ENCODE peak calls at places on chromosomes 1 and 21, in five cellular contexts. One of them, this sample, is unnamed. For H3K4me1, the result is how much of the 10 kb centered on the place peaks cover.

GRCh38 chr21:42922918-42923317 is 2.5 kb downstream of the ERVH48-1 start:
- DNase-seq in breast epithelium: no peak
- DNase-seq in Peyer's patch: no peak
- DNase-seq in mucosa of descending colon: no peak
- DNase-seq in CD8-positive, alpha-beta T cell: no peak
- DNase-seq in this sample: no peak

GRCh38 chr21:42238185-42238934 is 19.4 kb downstream of the ABCG1 start:
- DNase-seq in CD8-positive, alpha-beta T cell: peak
- DNase-seq in Peyer's patch: no peak
- DNase-seq in breast epithelium: no peak
- DNase-seq in mucosa of descending colon: peak
- DNase-seq in this sample: no peak

GRCh38 chr1:92310185-92310597 is 11.3 kb downstream of the RPAP2 start:
- DNase-seq in CD8-positive, alpha-beta T cell: no peak
- DNase-seq in mucosa of descending colon: no peak
- DNase-seq in breast epithelium: no peak
- DNase-seq in Peyer's patch: no peak
- DNase-seq in this sample: no peak

GRCh38 chr1:202806845-202807366 is 1.3 kb downstream of the KDM5B start:
- DNase-seq in mucosa of descending colon: peak
- DNase-seq in Peyer's patch: no peak
- DNase-seq in breast epithelium: no peak
- DNase-seq in CD8-positive, alpha-beta T cell: peak
- DNase-seq in this sample: peak

GRCh38 chr1:152757747-152758146 is at the start of gene KPRP:
- DNase-seq in mucosa of descending colon: no peak
- DNase-seq in Peyer's patch: no peak
- DNase-seq in CD8-positive, alpha-beta T cell: no peak
- DNase-seq in breast epithelium: no peak
- DNase-seq in this sample: no peak

GRCh38 chr21:32368386-32368785 is 24.4 kb downstream of the URB1 start:
- DNase-seq in Peyer's patch: no peak
- DNase-seq in breast epithelium: no peak
- DNase-seq in mucosa of descending colon: no peak
- DNase-seq in CD8-positive, alpha-beta T cell: no peak
- DNase-seq in this sample: no peak

GRCh38 chr21:40254540-40255455 is 387.6 kb downstream of the PCP4 start:
- DNase-seq in Peyer's patch: no peak
- DNase-seq in CD8-positive, alpha-beta T cell: no peak
- DNase-seq in mucosa of descending colon: no peak
- DNase-seq in breast epithelium: no peak
- DNase-seq in this sample: no peak

GRCh38 chr1:176785810-176786209 is 322.8 kb downstream of the PAPPA2 start:
- DNase-seq in CD8-positive, alpha-beta T cell: no peak
- DNase-seq in mucosa of descending colon: no peak
- DNase-seq in breast epithelium: no peak
- DNase-seq in Peyer's patch: no peak
- DNase-seq in this sample: no peak

GRCh38 chr1:150006881-150007401 is 3.6 kb downstream of the OTUD7B start:
- DNase-seq in mucosa of descending colon: no peak
- DNase-seq in Peyer's patch: no peak
- DNase-seq in CD8-positive, alpha-beta T cell: no peak
- DNase-seq in breast epithelium: no peak
- DNase-seq in this sample: no peak

GRCh38 chr1:182174202-182174855 is 112.8 kb upstream of the ZNF648 start:
- DNase-seq in mucosa of descending colon: no peak
- DNase-seq in Peyer's patch: no peak
- DNase-seq in breast epithelium: no peak
- DNase-seq in CD8-positive, alpha-beta T cell: no peak
- DNase-seq in this sample: no peak

GRCh38 chr1:114009393-114009792 is 30.1 kb downstream of the OLFML3 start:
- DNase-seq in Peyer's patch: no peak
- DNase-seq in CD8-positive, alpha-beta T cell: no peak
- DNase-seq in mucosa of descending colon: no peak
- DNase-seq in breast epithelium: no peak
- DNase-seq in this sample: no peak

GRCh38 chr1:203410117-203410900 is 59.4 kb upstream of the FMOD start:
- DNase-seq in mucosa of descending colon: no peak
- DNase-seq in breast epithelium: no peak
- DNase-seq in CD8-positive, alpha-beta T cell: no peak
- DNase-seq in Peyer's patch: no peak
- DNase-seq in this sample: no peak

GRCh38 chr1:115534106-115534505 is 107.7 kb upstream of the VANGL1 start:
- DNase-seq in Peyer's patch: no peak
- DNase-seq in mucosa of descending colon: no peak
- DNase-seq in breast epithelium: no peak
- DNase-seq in CD8-positive, alpha-beta T cell: no peak
- DNase-seq in this sample: no peak

GRCh38 chr1:238409947-238410346 is 519.2 kb upstream of the ZP4 start:
- DNase-seq in mucosa of descending colon: no peak
- DNase-seq in breast epithelium: no peak
- DNase-seq in Peyer's patch: no peak
- DNase-seq in CD8-positive, alpha-beta T cell: no peak
- DNase-seq in this sample: no peak

GRCh38 chr1:206000641-206001339 is 2.4 kb downstream of the RAB7B start:
- DNase-seq in Peyer's patch: no peak
- DNase-seq in CD8-positive, alpha-beta T cell: no peak
- DNase-seq in breast epithelium: no peak
- DNase-seq in mucosa of descending colon: no peak
- DNase-seq in this sample: peak

GRCh38 chr1:204461331-204462228 is 33.0 kb downstream of the PIK3C2B start:
- DNase-seq in CD8-positive, alpha-beta T cell: peak
- DNase-seq in breast epithelium: no peak
- DNase-seq in mucosa of descending colon: no peak
- DNase-seq in Peyer's patch: peak
- DNase-seq in this sample: no peak

GRCh38 chr1:91080650-91081049 is 58.8 kb upstream of the ZNF644 start:
- DNase-seq in Peyer's patch: no peak
- DNase-seq in CD8-positive, alpha-beta T cell: no peak
- DNase-seq in breast epithelium: no peak
- DNase-seq in mucosa of descending colon: no peak
- DNase-seq in this sample: no peak

GRCh38 chr1:219990782-219991510 is 55.4 kb downstream of the EPRS1 start:
- DNase-seq in CD8-positive, alpha-beta T cell: no peak
- DNase-seq in mucosa of descending colon: no peak
- DNase-seq in Peyer's patch: no peak
- DNase-seq in breast epithelium: no peak
- DNase-seq in this sample: no peak

GRCh38 chr21:26140185-26140584 is 30.4 kb downstream of the APP start:
- DNase-seq in mucosa of descending colon: no peak
- DNase-seq in breast epithelium: peak
- DNase-seq in Peyer's patch: peak
- DNase-seq in CD8-positive, alpha-beta T cell: no peak
- DNase-seq in this sample: no peak

GRCh38 chr1:159931101-159931816 is 6.0 kb upstream of the TAGLN2 start:
- DNase-seq in CD8-positive, alpha-beta T cell: no peak
- DNase-seq in breast epithelium: no peak
- DNase-seq in Peyer's patch: no peak
- DNase-seq in mucosa of descending colon: no peak
- DNase-seq in this sample: no peak

GRCh38 chr1:21255284-21255942 is 34.9 kb downstream of the ECE1 start:
- DNase-seq in breast epithelium: peak
- DNase-seq in mucosa of descending colon: peak
- DNase-seq in CD8-positive, alpha-beta T cell: peak
- DNase-seq in Peyer's patch: peak
- DNase-seq in this sample: peak

GRCh38 chr1:101290922-101291561 is 54.2 kb downstream of the S1PR1 start:
- DNase-seq in breast epithelium: no peak
- DNase-seq in mucosa of descending colon: no peak
- DNase-seq in CD8-positive, alpha-beta T cell: no peak
- DNase-seq in Peyer's patch: no peak
- DNase-seq in this sample: no peak

GRCh38 chr1:40847023-40847740 is 15.0 kb downstream of the CITED4 start:
- DNase-seq in CD8-positive, alpha-beta T cell: no peak
- DNase-seq in mucosa of descending colon: no peak
- DNase-seq in breast epithelium: no peak
- DNase-seq in Peyer's patch: no peak
- DNase-seq in this sample: no peak

GRCh38 chr1:35557118-35557610 is at the start of gene KIAA0319L:
- DNase-seq in CD8-positive, alpha-beta T cell: no peak
- DNase-seq in mucosa of descending colon: peak
- DNase-seq in Peyer's patch: peak
- DNase-seq in breast epithelium: no peak
- DNase-seq in this sample: peak

GRCh38 chr1:237050185-237050584 is 8.2 kb downstream of the RYR2 start:
- DNase-seq in Peyer's patch: no peak
- DNase-seq in breast epithelium: no peak
- DNase-seq in CD8-positive, alpha-beta T cell: no peak
- DNase-seq in mucosa of descending colon: no peak
- DNase-seq in this sample: no peak

GRCh38 chr1:40806724-40807675 is 23.4 kb downstream of the KCNQ4 start:
- DNase-seq in Peyer's patch: no peak
- DNase-seq in mucosa of descending colon: no peak
- DNase-seq in breast epithelium: no peak
- DNase-seq in CD8-positive, alpha-beta T cell: no peak
- DNase-seq in this sample: no peak

GRCh38 chr1:9780554-9781110 is 43.1 kb downstream of the CLSTN1 start:
- DNase-seq in breast epithelium: no peak
- DNase-seq in Peyer's patch: no peak
- DNase-seq in mucosa of descending colon: no peak
- DNase-seq in CD8-positive, alpha-beta T cell: no peak
- DNase-seq in this sample: no peak

GRCh38 chr1:9774744-9775679 is 48.8 kb downstream of the CLSTN1 start:
- DNase-seq in Peyer's patch: no peak
- DNase-seq in breast epithelium: no peak
- DNase-seq in CD8-positive, alpha-beta T cell: no peak
- DNase-seq in mucosa of descending colon: no peak
- DNase-seq in this sample: no peak

GRCh38 chr1:9776685-9777084 is 47.1 kb downstream of the CLSTN1 start:
- DNase-seq in Peyer's patch: no peak
- DNase-seq in mucosa of descending colon: no peak
- DNase-seq in CD8-positive, alpha-beta T cell: no peak
- DNase-seq in breast epithelium: no peak
- DNase-seq in this sample: no peak

GRCh38 chr1:9782116-9782751 is 41.5 kb downstream of the CLSTN1 start:
- DNase-seq in breast epithelium: no peak
- DNase-seq in mucosa of descending colon: no peak
- DNase-seq in Peyer's patch: no peak
- DNase-seq in CD8-positive, alpha-beta T cell: no peak
- DNase-seq in this sample: no peak

DNA sequence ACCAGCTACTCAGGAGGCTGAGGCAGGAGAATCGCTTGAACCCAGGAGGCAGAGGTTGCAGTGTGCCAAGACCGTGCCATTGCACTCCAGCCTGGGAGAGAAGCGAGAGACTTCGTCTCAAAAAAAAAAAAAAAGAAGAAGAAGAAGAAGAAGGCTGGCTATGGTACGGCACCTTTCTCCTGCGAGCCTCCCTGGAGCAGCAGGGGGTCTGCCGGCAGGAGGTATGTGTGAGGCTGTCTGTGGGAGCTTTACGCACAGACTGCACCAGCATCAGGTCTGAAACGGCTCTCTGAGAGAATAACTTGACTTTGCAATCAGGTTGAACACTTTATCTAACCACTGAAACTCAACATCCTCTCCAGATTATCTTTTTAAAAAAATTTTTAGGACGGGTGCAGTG is 44.9 kb downstream of the CLSTN1 start:
- DNase-seq in CD8-positive, alpha-beta T cell: no peak
- DNase-seq in Peyer's patch: no peak
- DNase-seq in breast epithelium: no peak
- DNase-seq in mucosa of descending colon: no peak
- DNase-seq in this sample: no peak
- H3K4me1 ChIP-seq in CD8-positive, alpha-beta T cell: under half
- H3K4me1 ChIP-seq in Peyer's patch: under half
- H3K4me1 ChIP-seq in breast epithelium: under half
- H3K4me1 ChIP-seq in mucosa of descending colon: under half
- H3K4me1 ChIP-seq in this sample: under half

GRCh38 chr21:36430841-36431240 is 45.6 kb downstream of the CHAF1B start:
- DNase-seq in CD8-positive, alpha-beta T cell: no peak
- DNase-seq in Peyer's patch: no peak
- DNase-seq in mucosa of descending colon: no peak
- DNase-seq in breast epithelium: no peak
- DNase-seq in this sample: no peak
- H3K4me3 ChIP-seq in CD8-positive, alpha-beta T cell: no peak
- H3K4me3 ChIP-seq in Peyer's patch: no peak
- H3K4me3 ChIP-seq in mucosa of descending colon: no peak
- H3K4me3 ChIP-seq in breast epithelium: peak
- H3K4me3 ChIP-seq in this sample: no peak

GRCh38 chr1:11051781-11052510 is 4.9 kb upstream of the MASP2 start:
- DNase-seq in mucosa of descending colon: no peak
- DNase-seq in Peyer's patch: no peak
- DNase-seq in breast epithelium: no peak
- DNase-seq in CD8-positive, alpha-beta T cell: no peak
- DNase-seq in this sample: no peak

GRCh38 chr1:11053758-11054137 is 6.1 kb downstream of the SRM start:
- DNase-seq in breast epithelium: no peak
- DNase-seq in mucosa of descending colon: no peak
- DNase-seq in CD8-positive, alpha-beta T cell: no peak
- DNase-seq in Peyer's patch: no peak
- DNase-seq in this sample: no peak

GRCh38 chr1:11054666-11055065 is 5.2 kb downstream of the SRM start:
- DNase-seq in CD8-positive, alpha-beta T cell: no peak
- DNase-seq in mucosa of descending colon: no peak
- DNase-seq in Peyer's patch: no peak
- DNase-seq in breast epithelium: no peak
- DNase-seq in this sample: no peak

GRCh38 chr1:11054181-11054580 is 5.6 kb downstream of the SRM start:
- DNase-seq in Peyer's patch: no peak
- DNase-seq in breast epithelium: no peak
- DNase-seq in CD8-positive, alpha-beta T cell: no peak
- DNase-seq in mucosa of descending colon: no peak
- DNase-seq in this sample: no peak

GRCh38 chr1:11052839-11053757 is 6.1 kb upstream of the MASP2 start:
- DNase-seq in Peyer's patch: no peak
- DNase-seq in mucosa of descending colon: no peak
- DNase-seq in breast epithelium: no peak
- DNase-seq in CD8-positive, alpha-beta T cell: no peak
- DNase-seq in this sample: no peak
- TF ChIP-seq CTCF in Peyer's patch: no peak
- TF ChIP-seq CTCF in mucosa of descending colon: no peak
- TF ChIP-seq CTCF in breast epithelium: no peak
- TF ChIP-seq CTCF in CD8-positive, alpha-beta T cell: no peak
- TF ChIP-seq CTCF in this sample: no peak

GRCh38 chr1:2286923-2287322 is 58.8 kb downstream of the SKI start:
- DNase-seq in CD8-positive, alpha-beta T cell: no peak
- DNase-seq in breast epithelium: no peak
- DNase-seq in Peyer's patch: no peak
- DNase-seq in mucosa of descending colon: no peak
- DNase-seq in this sample: no peak

GRCh38 chr1:2283991-2284895 is 56.1 kb downstream of the SKI start:
- DNase-seq in Peyer's patch: no peak
- DNase-seq in breast epithelium: no peak
- DNase-seq in CD8-positive, alpha-beta T cell: no peak
- DNase-seq in mucosa of descending colon: peak
- DNase-seq in this sample: no peak

GRCh38 chr1:2284932-2285331 is 56.8 kb downstream of the SKI start:
- DNase-seq in CD8-positive, alpha-beta T cell: no peak
- DNase-seq in breast epithelium: no peak
- DNase-seq in mucosa of descending colon: peak
- DNase-seq in Peyer's patch: no peak
- DNase-seq in this sample: no peak

GRCh38 chr1:2282556-2283270 is 54.6 kb downstream of the SKI start:
- DNase-seq in mucosa of descending colon: peak
- DNase-seq in breast epithelium: no peak
- DNase-seq in CD8-positive, alpha-beta T cell: no peak
- DNase-seq in Peyer's patch: no peak
- DNase-seq in this sample: no peak

GRCh38 chr1:2283371-2283990 is 55.4 kb downstream of the SKI start:
- DNase-seq in CD8-positive, alpha-beta T cell: no peak
- DNase-seq in breast epithelium: no peak
- DNase-seq in mucosa of descending colon: peak
- DNase-seq in Peyer's patch: no peak
- DNase-seq in this sample: no peak
- H3K4me1 ChIP-seq in CD8-positive, alpha-beta T cell: under half
- H3K4me1 ChIP-seq in breast epithelium: under half
- H3K4me1 ChIP-seq in mucosa of descending colon: under half
- H3K4me1 ChIP-seq in Peyer's patch: under half
- H3K4me1 ChIP-seq in this sample: under half

GRCh38 chr1:244077473-244078220 is 26.6 kb downstream of the ZBTB18 start:
- DNase-seq in mucosa of descending colon: no peak
- DNase-seq in CD8-positive, alpha-beta T cell: no peak
- DNase-seq in breast epithelium: no peak
- DNase-seq in Peyer's patch: no peak
- DNase-seq in this sample: no peak
- H3K4me3 ChIP-seq in mucosa of descending colon: no peak
- H3K4me3 ChIP-seq in CD8-positive, alpha-beta T cell: no peak
- H3K4me3 ChIP-seq in breast epithelium: no peak
- H3K4me3 ChIP-seq in Peyer's patch: no peak
- H3K4me3 ChIP-seq in this sample: no peak

This sample was measured in pancreas.